ENCODE peak calls at places on chromosomes 7 and 10, in ten cellular contexts. Z, Q, U, G, V, L, W, S, H and J are unnamed samples.

GRCh38 chr10:102837230-102837721 is at the start of gene CYP17A1:
- DNase-seq in Z (no peak), V (no peak), L (peak; percentile 13), W (peak; percentile 27), G (no peak), Q (no peak), H (no peak), U (peak; percentile 33), S (no peak), J (no peak)

GRCh38 chr7:41463770-41464470 is 239.0 kb downstream of the INHBA start:
- DNase-seq in Z (no peak), G (no peak), L (no peak), W (no peak), Q (no peak), V (no peak), S (no peak), H (no peak), U (no peak), J (no peak)

GRCh38 chr10:14712991-14713422 is 61.7 kb downstream of the FAM107B start:
- DNase-seq in S (no peak), L (no peak), Q (no peak), Z (no peak), V (peak; percentile 90), H (no peak), W (no peak), G (peak; percentile 26), U (no peak), J (no peak)

GRCh38 chr10:103829266-103829665 is 26.1 kb downstream of the SH3PXD2A start:
- DNase-seq in H (no peak), W (no peak), V (no peak), Z (no peak), L (no peak), U (no peak), Q (no peak), S (no peak), G (no peak), J (no peak)

GRCh38 chr10:92914478-92915066 is 66.3 kb downstream of the EXOC6 start:
- DNase-seq in H (peak; percentile 64), W (peak; percentile 44), U (peak; percentile 79), G (peak; percentile 47), Q (peak; percentile 7), L (peak; percentile 29), V (peak; percentile 37), S (peak; percentile 89), Z (no peak), J (no peak)

GRCh38 chr7:124489925-124490324 is 275.7 kb downstream of the GPR37 start:
- DNase-seq in G (no peak), V (no peak), Q (no peak), W (no peak), U (no peak), Z (no peak), S (no peak), L (no peak), H (no peak), J (no peak)

GRCh38 chr10:79282388-79282787 is 64.9 kb upstream of the PPIF start:
- DNase-seq in S (peak; percentile 32), H (no peak), V (no peak), L (no peak), U (no peak), Z (no peak), G (no peak), Q (no peak), W (no peak), J (no peak)

GRCh38 chr7:132930881-132931280 is 151.0 kb downstream of the CHCHD3 start:
- DNase-seq in U (no peak), V (no peak), Q (no peak), W (no peak), L (no peak), S (peak; percentile 8), G (peak; percentile 24), Z (no peak), H (no peak), J (no peak)

GRCh38 chr10:70101668-70102067 is 31.0 kb downstream of the AIFM2 start:
- DNase-seq in S (no peak), U (no peak), G (no peak), W (no peak), L (no peak), Z (no peak), Q (no peak), V (no peak), H (no peak), J (no peak)

GRCh38 chr10:132666733-132667612 is 119.0 kb downstream of the NKX6-2 start:
- DNase-seq in W (no peak), S (no peak), G (no peak), Q (no peak), V (no peak), H (no peak), Z (no peak), L (no peak), U (no peak), J (no peak)

GRCh38 chr7:142636751-142637150 is 112.5 kb upstream of the PRSS1 start:
- DNase-seq in H (peak; percentile 55), G (no peak), U (no peak), Q (no peak), S (no peak), Z (no peak), L (no peak), W (no peak), V (no peak), J (no peak)

GRCh38 chr10:86535057-86535882 is 13.7 kb upstream of the WAPL start:
- DNase-seq in G (peak; percentile 23), Q (no peak), V (peak; percentile 39), Z (no peak), W (peak; percentile 91), S (peak; percentile 55), L (peak; percentile 60), U (peak; percentile 81), H (peak; percentile 46), J (no peak)

GRCh38 chr7:151168022-151168786 is 710 bp upstream of the GBX1 start:
- DNase-seq in W (no peak), S (peak; percentile 70), V (no peak), U (peak; percentile 53), H (peak; percentile 53), Q (no peak), Z (no peak), L (no peak), G (no peak), J (no peak)

GRCh38 chr10:79097021-79097695 is 28.4 kb downstream of the ZMIZ1 start:
- DNase-seq in H (no peak), Z (no peak), G (peak; percentile 65), S (no peak), U (no peak), V (no peak), Q (no peak), W (peak; percentile 57), L (no peak), J (no peak)

GRCh38 chr7:32163911-32164310 is 93.7 kb upstream of the PDE1C start:
- DNase-seq in Q (no peak), U (no peak), L (no peak), Z (no peak), V (no peak), H (no peak), G (peak; percentile 3), W (no peak), S (no peak), J (no peak)
- H3K27ac ChIP-seq in Q (peak overlapping the region; percentile 87), U (no peak overlapping the region), L (no peak overlapping the region), Z (peak overlapping the region; percentile 62), V (no peak overlapping the region), H (no peak overlapping the region), G (peak overlapping the region; percentile 67), W (peak overlapping the region; percentile 76), S (no peak overlapping the region), J (no peak overlapping the region)

DNA sequence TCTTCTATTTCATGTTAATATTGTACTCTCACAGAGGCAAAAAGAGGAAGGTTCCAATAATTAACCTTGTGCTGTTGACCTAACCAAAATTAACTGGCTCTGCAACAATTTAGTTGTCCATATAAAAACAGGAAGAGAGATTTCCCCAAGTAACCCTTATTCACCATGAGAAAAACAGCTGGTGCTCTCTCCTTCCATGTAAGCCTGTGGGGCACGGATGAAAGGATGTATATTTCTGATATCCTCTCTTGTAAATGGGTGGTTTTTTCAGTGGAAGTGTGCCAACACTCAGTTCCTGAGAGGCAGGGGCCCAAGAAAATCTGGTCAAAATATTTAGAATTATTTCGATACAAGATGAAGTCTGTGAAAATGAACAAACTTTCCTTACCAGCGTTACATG is 358.1 kb downstream of the CRPPA start:
- DNase-seq in U (no peak), Z (no peak), V (no peak), S (no peak), W (no peak), L (no peak), H (no peak), G (no peak), Q (no peak), J (no peak)
- H3K27ac ChIP-seq in U (no peak overlapping the region), Z (no peak overlapping the region), V (no peak overlapping the region), S (no peak overlapping the region), W (peak overlapping the region; percentile 81), L (no peak overlapping the region), H (no peak overlapping the region), G (no peak overlapping the region), Q (no peak overlapping the region), J (no peak overlapping the region)

GRCh38 chr7:90726623-90727022 is 130.5 kb downstream of the CDK14 start:
- DNase-seq in S (peak; percentile 59), W (no peak), L (no peak), H (no peak), Q (no peak), Z (no peak), G (peak; percentile 62), U (no peak), V (no peak), J (no peak)

GRCh38 chr7:90727412-90727811 is 131.3 kb downstream of the CDK14 start:
- DNase-seq in V (no peak), Z (no peak), H (no peak), W (no peak), S (no peak), L (no peak), Q (no peak), U (no peak), G (peak; percentile 36), J (no peak)

GRCh38 chr7:90726120-90726519 is 130.0 kb downstream of the CDK14 start:
- DNase-seq in H (no peak), Z (no peak), V (no peak), L (no peak), S (no peak), U (no peak), G (peak; percentile 41), Q (no peak), W (no peak), J (no peak)

GRCh38 chr7:90723866-90724265 is 127.7 kb downstream of the CDK14 start:
- DNase-seq in V (no peak), W (no peak), H (no peak), Q (no peak), U (no peak), Z (no peak), G (no peak), L (no peak), S (no peak), J (no peak)

DNA sequence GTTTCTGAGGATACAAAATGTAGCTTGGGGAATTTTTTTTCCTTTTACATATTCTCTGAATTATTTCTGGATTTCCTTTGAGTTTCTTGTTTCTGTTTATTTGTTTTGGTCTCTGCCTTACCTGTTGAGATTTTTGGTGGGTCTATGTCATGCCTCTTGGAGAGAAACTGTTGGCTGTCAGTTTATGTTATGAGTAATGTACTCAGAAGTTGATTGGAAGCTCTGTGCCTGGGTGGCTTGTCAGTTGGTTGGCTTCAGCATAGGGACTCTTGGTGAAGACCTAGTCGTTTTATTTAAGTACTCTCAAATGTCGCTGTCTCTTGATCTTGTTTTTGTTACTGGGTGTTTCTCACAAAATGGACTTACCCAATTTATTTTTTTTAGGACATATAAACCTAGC is 132.4 kb downstream of the CDK14 start:
- DNase-seq in S (no peak), U (no peak), Z (no peak), L (no peak), Q (no peak), H (no peak), W (no peak), V (no peak), G (no peak), J (no peak)
- H3K27ac ChIP-seq in S (no peak overlapping the region), U (no peak overlapping the region), Z (no peak overlapping the region), L (no peak overlapping the region), Q (no peak overlapping the region), H (no peak overlapping the region), W (no peak overlapping the region), V (no peak overlapping the region), G (no peak overlapping the region), J (no peak overlapping the region)

GRCh38 chr7:2109251-2109935 is 123.4 kb downstream of the MAD1L1 start:
- DNase-seq in H (no peak), Z (no peak), V (no peak), L (no peak), Q (no peak), G (peak; percentile 46), S (no peak), U (no peak), W (no peak), J (no peak)
- H3K27ac ChIP-seq in H (no peak overlapping the region), Z (no peak overlapping the region), V (no peak overlapping the region), L (peak overlapping the region; percentile 99), Q (peak overlapping the region; percentile 68), G (peak overlapping the region; percentile 94), S (no peak overlapping the region), U (peak overlapping the region; percentile 87), W (no peak overlapping the region), J (peak overlapping the region; percentile 99)